ENCODE peak calls at places on chromosomes 11 and 22, in six cellular contexts. One of them, this sample, is unnamed.

GRCh38 chr22:37330200-37331033 is 48.1 kb downstream of the CYTH4 start:
- DNase-seq in HepG2: peak; percentile 88
- DNase-seq in WTC11: peak; percentile 91
- DNase-seq in endothelial cell of umbilical vein: peak; percentile 48
- DNase-seq in K562: peak; percentile 80
- DNase-seq in A549: peak; percentile 79
- DNase-seq in this sample: peak; percentile 69

GRCh38 chr22:19383292-19383691 is 48.2 kb downstream of the HIRA start:
- DNase-seq in WTC11: no peak
- DNase-seq in HepG2: no peak
- DNase-seq in endothelial cell of umbilical vein: no peak
- DNase-seq in A549: no peak
- DNase-seq in K562: no peak
- DNase-seq in this sample: no peak

GRCh38 chr11:79078999-79079398 is 361.8 kb downstream of the TENM4 start:
- DNase-seq in A549: no peak
- DNase-seq in HepG2: no peak
- DNase-seq in K562: no peak
- DNase-seq in endothelial cell of umbilical vein: no peak
- DNase-seq in WTC11: no peak
- DNase-seq in this sample: no peak

GRCh38 chr22:29143848-29144785 is 61.6 kb upstream of the EMID1 start:
- DNase-seq in K562: no peak
- DNase-seq in A549: no peak
- DNase-seq in HepG2: no peak
- DNase-seq in WTC11: no peak
- DNase-seq in endothelial cell of umbilical vein: no peak
- DNase-seq in this sample: no peak

GRCh38 chr11:114283422-114283821 is 12.8 kb upstream of the NNMT start:
- DNase-seq in WTC11: no peak
- DNase-seq in HepG2: no peak
- DNase-seq in endothelial cell of umbilical vein: no peak
- DNase-seq in A549: no peak
- DNase-seq in K562: no peak
- DNase-seq in this sample: no peak

GRCh38 chr11:69312418-69313399 is 18.8 kb downstream of the MYEOV start:
- DNase-seq in endothelial cell of umbilical vein: peak; percentile 61
- DNase-seq in WTC11: no peak
- DNase-seq in A549: no peak
- DNase-seq in HepG2: no peak
- DNase-seq in K562: no peak
- DNase-seq in this sample: no peak

GRCh38 chr22:20671409-20672081 is 102.4 kb upstream of the SERPIND1 start:
- DNase-seq in HepG2: no peak
- DNase-seq in K562: no peak
- DNase-seq in WTC11: no peak
- DNase-seq in endothelial cell of umbilical vein: no peak
- DNase-seq in A549: no peak
- DNase-seq in this sample: peak; percentile 16

GRCh38 chr22:27435839-27436581 is 365.5 kb downstream of the MN1 start:
- DNase-seq in endothelial cell of umbilical vein: peak; percentile 41
- DNase-seq in K562: no peak
- DNase-seq in A549: no peak
- DNase-seq in WTC11: no peak
- DNase-seq in HepG2: no peak
- DNase-seq in this sample: no peak

GRCh38 chr11:110712643-110713468 is 619 bp upstream of the ARHGAP20 start:
- DNase-seq in HepG2: no peak
- DNase-seq in A549: no peak
- DNase-seq in K562: no peak
- DNase-seq in WTC11: peak; percentile 14
- DNase-seq in endothelial cell of umbilical vein: peak; percentile 77
- DNase-seq in this sample: no peak

GRCh38 chr11:6650980-6651379 is 4.6 kb downstream of the DCHS1 start:
- DNase-seq in A549: no peak
- DNase-seq in WTC11: no peak
- DNase-seq in endothelial cell of umbilical vein: no peak
- DNase-seq in HepG2: no peak
- DNase-seq in K562: peak; percentile 58
- DNase-seq in this sample: no peak

GRCh38 chr11:119618208-119618909 is 110.6 kb downstream of the NECTIN1 start:
- DNase-seq in HepG2: peak; percentile 16
- DNase-seq in A549: no peak
- DNase-seq in K562: no peak
- DNase-seq in WTC11: no peak
- DNase-seq in endothelial cell of umbilical vein: peak; percentile 70
- DNase-seq in this sample: no peak

GRCh38 chr22:43260818-43261217 is 73.9 kb upstream of the TTLL12 start:
- DNase-seq in K562: no peak
- DNase-seq in endothelial cell of umbilical vein: no peak
- DNase-seq in A549: no peak
- DNase-seq in HepG2: no peak
- DNase-seq in WTC11: no peak
- DNase-seq in this sample: no peak

GRCh38 chr22:43256569-43257360 is 69.8 kb upstream of the TTLL12 start:
- DNase-seq in A549: no peak
- DNase-seq in K562: no peak
- DNase-seq in WTC11: no peak
- DNase-seq in HepG2: no peak
- DNase-seq in endothelial cell of umbilical vein: no peak
- DNase-seq in this sample: no peak

GRCh38 chr22:43255299-43255698 is 68.4 kb upstream of the TTLL12 start:
- DNase-seq in A549: no peak
- DNase-seq in HepG2: no peak
- DNase-seq in endothelial cell of umbilical vein: no peak
- DNase-seq in WTC11: no peak
- DNase-seq in K562: no peak
- DNase-seq in this sample: no peak

GRCh38 chr22:43260346-43260745 is 73.4 kb upstream of the TTLL12 start:
- DNase-seq in A549: no peak
- DNase-seq in HepG2: no peak
- DNase-seq in endothelial cell of umbilical vein: no peak
- DNase-seq in K562: no peak
- DNase-seq in WTC11: no peak
- DNase-seq in this sample: no peak

DNA sequence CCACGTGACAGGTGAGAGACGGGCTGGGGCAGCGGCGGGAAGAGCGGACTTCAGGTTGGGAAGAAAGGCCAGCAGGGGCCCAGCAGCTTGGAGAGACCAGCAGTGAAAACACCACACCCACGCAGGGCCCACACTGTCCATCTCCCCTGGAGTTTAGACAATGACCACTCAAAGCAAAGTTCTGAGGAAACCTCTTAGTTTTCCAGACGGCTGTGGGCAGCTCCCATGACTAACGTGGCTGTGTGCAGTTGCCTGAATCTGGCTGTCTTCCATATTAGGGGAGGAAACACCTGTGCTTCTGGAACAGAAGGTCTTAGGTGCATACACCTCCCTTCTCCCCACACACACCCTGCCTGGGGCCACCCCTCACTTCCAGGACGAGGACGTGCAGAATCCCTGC is 70.6 kb upstream of the TTLL12 start:
- DNase-seq in endothelial cell of umbilical vein: peak; percentile 75
- DNase-seq in A549: no peak
- DNase-seq in WTC11: no peak
- DNase-seq in K562: no peak
- DNase-seq in HepG2: no peak
- DNase-seq in this sample: no peak
- TF ChIP-seq JUN in endothelial cell of umbilical vein: no peak
- TF ChIP-seq JUN in A549: no peak
- TF ChIP-seq JUN in WTC11: no peak
- TF ChIP-seq JUN in K562: no peak
- TF ChIP-seq JUN in HepG2: no peak
- TF ChIP-seq JUN in this sample: no peak

GRCh38 chr11:8335683-8336082 is 72.0 kb upstream of the LMO1 start:
- DNase-seq in WTC11: no peak
- DNase-seq in A549: no peak
- DNase-seq in HepG2: no peak
- DNase-seq in K562: no peak
- DNase-seq in endothelial cell of umbilical vein: no peak
- DNase-seq in this sample: no peak
- TF ChIP-seq JUN in WTC11: no peak
- TF ChIP-seq JUN in A549: no peak
- TF ChIP-seq JUN in HepG2: no peak
- TF ChIP-seq JUN in K562: no peak
- TF ChIP-seq JUN in endothelial cell of umbilical vein: peak; percentile 6
- TF ChIP-seq JUN in this sample: no peak

GRCh38 chr11:10673476-10674062 is 20.0 kb downstream of the IRAG1 start:
- DNase-seq in endothelial cell of umbilical vein: no peak
- DNase-seq in WTC11: no peak
- DNase-seq in K562: no peak
- DNase-seq in HepG2: no peak
- DNase-seq in A549: no peak
- DNase-seq in this sample: no peak
- TF ChIP-seq JUN in endothelial cell of umbilical vein: no peak
- TF ChIP-seq JUN in WTC11: no peak
- TF ChIP-seq JUN in K562: no peak
- TF ChIP-seq JUN in HepG2: no peak
- TF ChIP-seq JUN in A549: no peak
- TF ChIP-seq JUN in this sample: no peak

DNA sequence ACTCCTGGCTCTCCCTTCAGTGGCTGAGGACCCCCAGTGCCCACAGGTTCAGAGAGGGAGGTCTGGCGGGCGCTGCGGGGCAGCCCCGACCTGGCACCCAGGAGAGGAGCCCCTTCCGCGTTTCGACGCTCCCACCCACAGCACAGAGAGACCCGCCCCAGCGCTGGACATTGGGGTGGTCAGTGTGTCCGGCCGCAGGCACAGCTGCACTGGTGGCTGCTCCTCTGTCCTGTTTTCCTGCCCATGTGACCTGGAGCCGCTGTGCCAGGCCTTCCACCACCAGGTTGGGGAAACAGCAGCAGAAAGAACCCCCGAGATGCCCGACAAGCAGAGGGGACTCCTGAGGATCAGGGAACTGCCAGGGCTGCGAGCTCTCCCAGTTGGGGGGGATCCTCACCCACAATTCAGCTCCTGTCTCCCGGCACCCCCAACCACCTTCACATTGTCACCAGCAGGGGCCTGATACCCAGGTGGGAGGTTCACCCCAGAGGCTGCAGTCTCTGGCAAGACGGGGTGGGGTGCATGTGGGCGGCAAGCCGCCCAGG is 13.6 kb downstream of the KRTAP5-5 start:
- DNase-seq in A549: no peak
- DNase-seq in endothelial cell of umbilical vein: no peak
- DNase-seq in WTC11: no peak
- DNase-seq in K562: no peak
- DNase-seq in HepG2: no peak
- DNase-seq in this sample: no peak
- TF ChIP-seq JUN in A549: no peak
- TF ChIP-seq JUN in endothelial cell of umbilical vein: no peak
- TF ChIP-seq JUN in WTC11: no peak
- TF ChIP-seq JUN in K562: no peak
- TF ChIP-seq JUN in HepG2: no peak
- TF ChIP-seq JUN in this sample: no peak

This sample was measured in H1.